ENCODE peak calls at places on chromosomes 5 and 9, in six cellular contexts. U is mesendoderm, E is mesenchymal stem cell, R is H1, F is trophoblast cell, H is IMR-90. G is an unnamed sample. For H3K4me1, the result is how much of the 10 kb centered on the place peaks cover.

GRCh38 chr5:139027150-139027549 is 152.0 kb upstream of the LRRTM2 start:
- DNase-seq in U (no peak), E (no peak), R (no peak), F (no peak), H (no peak), G (no peak)

GRCh38 chr5:176743136-176743827 is 67.1 kb upstream of the UNC5A start:
- DNase-seq in U (no peak), E (no peak), R (peak), F (no peak), H (no peak), G (no peak)

GRCh38 chr9:70352802-70353201 is 61.7 kb downstream of the KLF9 start:
- DNase-seq in U (no peak), E (peak), R (no peak), F (no peak), H (no peak), G (no peak)

GRCh38 chr9:89077519-89077918 is 86.3 kb downstream of the S1PR3 start:
- DNase-seq in U (no peak), E (peak), R (no peak), F (no peak), H (no peak), G (no peak)

GRCh38 chr9:90393355-90394152 is 249.1 kb downstream of the DIRAS2 start:
- DNase-seq in U (peak), E (no peak), R (no peak), F (no peak), H (no peak), G (no peak)

GRCh38 chr9:128152781-128153116 is 3.5 kb downstream of the LCN2 start:
- DNase-seq in U (no peak), E (no peak), R (no peak), F (no peak), H (no peak), G (no peak)

GRCh38 chr9:135328485-135329417 is 150.8 kb upstream of the PPP1R26 start:
- DNase-seq in U (no peak), E (no peak), R (peak), F (no peak), H (no peak), G (no peak)

GRCh38 chr9:112997236-112997941 is 14.6 kb downstream of the ZNF883 start:
- DNase-seq in U (peak), E (no peak), R (no peak), F (no peak), H (no peak), G (no peak)

GRCh38 chr9:95517559-95517933 is 775 bp upstream of the PTCH1 start:
- DNase-seq in U (no peak), E (no peak), R (no peak), F (no peak), H (no peak), G (no peak)

GRCh38 chr5:84017704-84018240 is 297.1 kb upstream of the HAPLN1 start:
- DNase-seq in U (no peak), E (peak), R (no peak), F (no peak), H (peak), G (no peak)

GRCh38 chr9:70257991-70258691 is 637 bp upstream of the SMC5 start:
- DNase-seq in U (peak), E (peak), R (no peak), F (peak), H (peak), G (peak)

GRCh38 chr5:78162253-78162862 is 132.1 kb downstream of the AP3B1 start:
- DNase-seq in U (peak), E (peak), R (no peak), F (peak), H (peak), G (peak)

GRCh38 chr9:125650271-125650737 is 56.7 kb downstream of the MAPKAP1 start:
- DNase-seq in U (peak), E (peak), R (no peak), F (no peak), H (peak), G (no peak)

GRCh38 chr5:161189452-161189851 is 337.4 kb upstream of the ATP10B start:
- DNase-seq in U (peak), E (no peak), R (no peak), F (no peak), H (no peak), G (no peak)

GRCh38 chr5:130692766-130693165 is 472.3 kb downstream of the HINT1 start:
- DNase-seq in U (no peak), E (no peak), R (no peak), F (no peak), H (no peak), G (no peak)

DNA sequence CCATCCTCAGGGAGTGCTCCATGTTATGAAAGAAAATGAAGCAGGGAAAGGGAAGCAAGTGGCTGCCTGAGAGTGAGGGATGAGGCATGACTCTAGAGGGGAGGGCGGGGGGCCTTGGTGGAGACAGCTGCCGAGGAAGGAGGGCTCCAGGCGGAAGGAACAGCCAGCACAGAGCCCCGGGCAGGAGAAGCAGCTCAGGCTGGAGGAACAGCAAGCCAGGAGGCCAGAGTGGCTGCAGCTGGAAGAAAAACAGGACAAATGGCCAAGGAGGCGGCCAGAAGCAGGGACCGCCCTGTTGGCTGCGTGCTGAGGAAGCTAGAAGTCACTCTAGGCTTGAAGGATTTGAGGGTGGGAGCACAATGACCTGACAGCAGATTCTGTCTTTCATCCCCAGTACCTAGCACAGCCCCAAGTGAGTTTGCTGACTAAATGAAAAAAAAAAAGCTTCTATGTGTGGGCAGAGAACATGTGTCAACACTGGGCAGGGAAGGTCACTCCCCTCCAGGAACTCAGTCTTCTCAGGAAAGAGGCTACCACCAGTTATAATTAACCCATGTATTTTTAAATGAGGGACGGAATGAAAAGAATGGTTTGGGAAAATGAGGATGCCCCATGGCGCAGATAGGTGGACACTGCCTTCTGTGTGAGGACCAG is 142.8 kb downstream of the DCP2 start:
- DNase-seq in U (peak), E (no peak), R (no peak), F (no peak), H (peak), G (no peak)
- H3K4me3 ChIP-seq in U (no peak), E (no peak), R (no peak), F (no peak), H (no peak), G (no peak)

GRCh38 chr5:58460727-58461286 is 921 bp upstream of the PLK2 start:
- DNase-seq in U (peak), E (peak), R (peak), F (peak), H (peak), G (peak)

GRCh38 chr5:58462154-58462553 is 2.3 kb upstream of the PLK2 start:
- DNase-seq in U (no peak), E (peak), R (no peak), F (no peak), H (no peak), G (no peak)

GRCh38 chr5:58459276-58459859 is 518 bp downstream of the PLK2 start:
- DNase-seq in U (peak), E (peak), R (peak), F (peak), H (peak), G (no peak)

GRCh38 chr5:58458851-58459275 is 1.0 kb downstream of the PLK2 start:
- DNase-seq in U (peak), E (no peak), R (no peak), F (peak), H (no peak), G (no peak)

DNA sequence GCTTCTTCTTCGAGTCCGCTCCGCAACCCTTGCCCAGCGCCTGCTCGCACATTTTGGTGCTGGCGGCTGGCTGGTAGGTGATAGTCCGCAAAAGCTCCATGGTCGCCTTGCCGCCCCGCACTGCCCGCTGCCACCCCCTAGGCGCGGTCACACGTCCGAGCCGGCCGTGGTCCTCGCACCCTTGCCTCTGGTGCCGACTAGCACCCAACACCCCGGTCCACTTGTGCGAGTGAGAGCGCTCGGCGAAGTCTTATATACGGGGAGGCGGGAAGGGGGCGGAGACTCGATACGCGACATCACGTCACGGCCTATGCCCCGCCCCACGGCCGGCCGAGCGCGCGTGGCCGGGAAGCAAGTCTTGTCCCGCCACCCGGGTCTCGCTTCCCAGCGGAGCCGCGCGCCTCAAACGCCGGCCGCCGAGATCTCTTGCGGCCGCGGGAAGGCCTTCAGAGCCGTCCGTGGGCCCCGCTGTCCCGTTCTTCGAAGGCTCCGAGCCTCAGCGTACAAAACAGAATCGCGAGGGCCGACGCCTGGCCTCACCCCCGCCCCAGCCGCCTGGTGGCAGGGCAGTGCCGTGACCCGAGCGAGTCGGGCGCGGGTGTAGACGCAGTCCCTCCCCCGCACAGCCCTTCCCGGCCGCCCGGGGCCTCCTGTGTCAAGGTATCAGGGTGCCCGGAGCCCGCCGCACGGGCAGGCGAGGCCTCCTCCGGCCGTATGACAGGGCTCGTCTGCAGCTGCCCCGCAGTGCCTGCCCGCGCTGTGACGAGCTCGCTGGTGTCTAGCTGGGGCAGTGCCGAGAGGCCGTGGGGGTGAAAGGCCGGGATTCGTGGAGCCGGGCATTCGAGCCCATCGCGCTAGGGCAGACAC is at the start of gene PLK2:
- DNase-seq in U (peak), E (peak), R (peak), F (peak), H (peak), G (peak)
- H3K18ac ChIP-seq in U (peak), E (peak), R (peak), F (peak), H (peak), G (peak)

GRCh38 chr5:170501361-170501760 is 2.5 kb upstream of the KCNIP1 start:
- DNase-seq in U (no peak), E (no peak), R (no peak), F (no peak), H (no peak), G (no peak)

GRCh38 chr5:170498811-170499210 is 5.0 kb upstream of the KCNIP1 start:
- DNase-seq in U (no peak), E (no peak), R (no peak), F (no peak), H (no peak), G (no peak)

GRCh38 chr5:170501931-170502330 is 1.9 kb upstream of the KCNIP1 start:
- DNase-seq in U (no peak), E (no peak), R (no peak), F (no peak), H (no peak), G (no peak)

GRCh38 chr5:170497311-170498038 is 6.3 kb upstream of the KCNIP1 start:
- DNase-seq in U (no peak), E (no peak), R (no peak), F (no peak), H (peak), G (no peak)

DNA sequence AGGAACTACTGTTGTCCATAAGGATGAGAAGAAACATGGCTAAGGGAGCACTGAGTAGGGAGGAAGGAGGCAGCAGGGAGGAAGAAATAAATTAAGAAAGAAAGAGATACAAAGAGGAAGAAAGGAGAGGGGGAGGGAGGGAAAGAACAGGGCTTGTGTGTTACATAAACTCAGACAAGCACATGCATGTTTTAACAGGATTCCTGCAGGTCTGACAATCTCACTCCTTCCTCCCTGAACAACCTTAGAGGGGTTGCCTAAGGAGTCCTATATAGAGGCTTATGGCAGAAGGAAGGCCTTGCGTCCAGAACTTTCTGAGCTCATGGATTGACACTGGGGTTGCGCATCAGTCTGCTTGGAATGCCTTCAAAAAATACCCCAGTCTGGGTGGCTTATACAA is 4.2 kb upstream of the KCNIP1 start:
- DNase-seq in U (no peak), E (no peak), R (no peak), F (no peak), H (no peak), G (no peak)
- H3K4me1 ChIP-seq in U (under half), E (under half), R (under half), F (under half), H (under half), G (under half)

DNA sequence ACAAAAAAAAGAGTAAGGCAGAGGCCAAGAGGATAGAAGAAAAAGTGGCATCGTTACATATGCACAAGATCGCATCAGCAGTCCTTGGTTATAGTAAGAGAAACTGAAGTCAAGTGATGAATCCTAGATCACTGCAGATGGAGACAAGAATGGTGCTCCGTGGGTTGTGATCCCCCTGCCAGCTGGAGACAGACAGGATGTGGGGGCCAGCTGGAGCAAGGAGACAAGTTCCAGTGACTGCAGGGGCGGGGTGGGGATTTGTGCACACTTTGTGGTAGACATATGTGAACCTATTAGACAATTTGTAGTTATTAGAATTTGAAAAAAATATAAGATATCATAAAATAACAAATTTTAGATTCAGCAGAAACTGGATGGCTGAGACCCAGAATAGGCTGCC is 697.9 kb upstream of the ADAMTS16 start:
- DNase-seq in U (no peak), E (no peak), R (no peak), F (no peak), H (no peak), G (no peak)
- H3K4me3 ChIP-seq in U (no peak), E (no peak), R (no peak), F (no peak), H (no peak), G (no peak)

GRCh38 chr5:116864838-116865190 is 290.2 kb upstream of the SEMA6A start:
- DNase-seq in U (no peak), E (no peak), R (no peak), F (no peak), H (no peak), G (no peak)
- H3K18ac ChIP-seq in U (peak), E (no peak), R (peak), F (no peak), H (no peak), G (no peak)

GRCh38 chr9:132985489-132985888 is 7.0 kb downstream of the GFI1B start:
- DNase-seq in U (no peak), E (no peak), R (no peak), F (no peak), H (no peak), G (no peak)
- H3K4me1 ChIP-seq in U (under half), E (under half), R (under half), F (under half), H (under half), G (under half)

GRCh38 chr9:137280478-137281344 is 3.2 kb downstream of the TOR4A start:
- DNase-seq in U (peak), E (peak), R (peak), F (no peak), H (no peak), G (no peak)
- H3K4me3 ChIP-seq in U (peak), E (no peak), R (peak), F (peak), H (no peak), G (peak)

GRCh38 chr9:37806271-37806670 is 5.7 kb downstream of the DCAF10 start:
- DNase-seq in U (peak), E (no peak), R (no peak), F (no peak), H (no peak), G (no peak)

GRCh38 chr9:37801287-37801850 is 772 bp downstream of the DCAF10 start:
- DNase-seq in U (peak), E (peak), R (no peak), F (no peak), H (peak), G (no peak)

GRCh38 chr9:37801959-37802711 is 1.5 kb downstream of the DCAF10 start:
- DNase-seq in U (no peak), E (no peak), R (no peak), F (no peak), H (no peak), G (no peak)

GRCh38 chr9:37798677-37799076 is 1.9 kb upstream of the DCAF10 start:
- DNase-seq in U (no peak), E (no peak), R (no peak), F (peak), H (no peak), G (no peak)

DNA sequence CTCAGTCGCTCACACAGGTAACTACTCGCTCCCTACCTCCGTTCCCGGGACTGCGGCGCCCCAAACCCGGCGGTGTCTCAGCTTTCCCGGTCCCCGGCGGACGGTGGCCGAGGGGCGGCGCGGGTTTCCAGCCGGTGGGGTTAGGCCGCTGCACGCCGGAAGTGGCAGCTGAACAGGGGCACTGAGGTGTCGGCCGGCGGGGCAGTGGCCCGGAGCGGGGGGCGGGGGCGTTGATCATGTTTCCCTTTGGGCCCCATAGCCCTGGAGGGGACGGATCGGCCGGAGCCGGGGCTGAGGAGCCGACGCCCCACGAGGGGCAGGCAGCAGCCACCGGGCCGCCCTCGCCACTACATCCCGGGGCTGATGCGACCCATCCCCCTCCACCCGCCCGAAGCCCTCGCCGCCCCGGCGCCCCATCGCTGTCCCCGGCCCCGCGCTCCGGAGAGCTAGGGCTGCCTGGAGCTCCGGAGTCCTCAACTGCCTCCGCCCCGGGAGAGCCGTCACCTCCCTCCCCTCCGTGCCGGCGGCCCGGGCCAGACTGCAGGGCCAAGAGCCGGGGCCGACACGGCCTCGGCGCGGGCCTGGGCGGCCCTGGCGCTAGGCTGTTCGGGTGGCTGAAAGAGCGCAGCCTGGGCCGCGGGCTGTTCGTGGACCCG is at the start of gene DCAF10:
- DNase-seq in U (peak), E (peak), R (peak), F (peak), H (peak), G (peak)
- H3K18ac ChIP-seq in U (peak), E (peak), R (peak), F (peak), H (peak), G (peak)

DNA sequence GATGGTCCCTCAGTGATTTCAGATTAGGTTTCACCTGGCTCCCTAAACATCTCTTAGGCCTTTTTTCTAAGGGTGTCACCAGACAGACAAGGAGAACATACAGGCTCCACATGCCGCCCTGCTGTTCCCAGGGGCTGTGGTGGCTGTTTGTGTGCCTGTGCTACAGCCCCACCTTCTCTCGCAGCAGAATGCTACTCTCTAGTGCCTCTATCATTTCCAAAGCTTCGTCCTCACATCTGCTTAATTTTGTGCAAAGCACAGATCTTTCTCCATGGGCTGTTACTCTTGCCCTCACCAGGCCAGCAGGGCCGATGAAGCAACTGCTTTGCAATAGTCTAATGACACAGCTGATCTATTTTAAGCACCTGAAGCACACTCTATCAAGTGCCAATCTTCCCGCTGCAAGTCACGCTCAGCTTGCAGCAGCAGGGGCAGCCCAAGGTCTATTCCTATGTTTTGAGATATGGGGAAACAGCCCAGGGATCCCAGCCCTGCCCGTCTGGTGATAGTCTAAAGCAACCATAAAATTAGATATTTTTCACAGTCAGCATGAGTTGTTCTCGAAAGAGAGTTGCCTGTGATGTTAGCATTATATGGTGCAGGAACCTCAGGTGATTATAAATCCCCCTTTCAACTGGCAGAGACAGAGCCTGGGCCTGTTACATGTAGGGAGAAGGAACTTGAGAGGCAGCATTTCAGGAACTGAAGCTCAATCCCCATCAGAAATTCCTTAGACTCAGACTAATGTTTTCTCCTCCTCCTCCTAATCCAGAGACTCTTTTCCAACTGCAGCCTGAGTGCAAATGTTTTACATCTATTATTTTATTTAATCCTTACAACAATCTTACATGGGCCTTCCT is 12.7 kb downstream of the ABLIM3 start:
- DNase-seq in U (no peak), E (peak), R (no peak), F (no peak), H (peak), G (no peak)
- H3K4me1 ChIP-seq in U (under half), E (under half), R (under half), F (under half), H (under half), G (under half)

GRCh38 chr5:140794594-140795258 is at the start of gene PCDHA2:
- DNase-seq in U (peak), E (peak), R (peak), F (no peak), H (no peak), G (no peak)
- H3K4me3 ChIP-seq in U (no peak), E (peak), R (peak), F (peak), H (no peak), G (peak)

G was measured in neuronal stem cell.